ENCODE peak calls at places on chromosome 14, in five cellular contexts. N is GM12878, M is HepG2, Z is HCT116, A is K562. U is an unnamed sample.

GRCh38 chr14:41096131-41096530 is 510.5 kb upstream of the LRFN5 start:
- DNase-seq in M (no peak), N (no peak), A (no peak), Z (no peak), U (no peak)

GRCh38 chr14:60722163-60722835 is 1.9 kb downstream of the SIX4 start:
- DNase-seq in A (peak), M (peak), Z (no peak), N (no peak), U (peak)

GRCh38 chr14:34539407-34540180 is at the start of gene EAPP:
- DNase-seq in M (peak), A (peak), Z (peak), N (peak), U (peak)

GRCh38 chr14:67357583-67358354 is 1.8 kb downstream of the ATP6V1D start:
- DNase-seq in M (no peak), Z (no peak), A (peak), N (no peak), U (no peak)

GRCh38 chr14:101482066-101482465 is 79.2 kb upstream of the DIO3 start:
- DNase-seq in Z (no peak), A (no peak), N (no peak), M (no peak), U (no peak)

GRCh38 chr14:58912287-58912686 is 274.5 kb downstream of the DACT1 start:
- DNase-seq in Z (no peak), N (no peak), M (no peak), A (no peak), U (no peak)

GRCh38 chr14:104297313-104297704 is 158.9 kb downstream of the KIF26A start:
- DNase-seq in M (no peak), A (no peak), Z (no peak), N (no peak), U (no peak)

GRCh38 chr14:101349108-101349507 is 212.2 kb upstream of the DIO3 start:
- DNase-seq in Z (no peak), M (no peak), A (no peak), N (no peak), U (no peak)

GRCh38 chr14:68843471-68844209 is 50.8 kb upstream of the ZFP36L1 start:
- DNase-seq in M (no peak), Z (peak), N (no peak), A (peak), U (peak)

GRCh38 chr14:104881369-104881979 is 16.4 kb downstream of the CEP170B start:
- DNase-seq in Z (no peak), N (no peak), M (no peak), A (no peak), U (peak)

GRCh38 chr14:67722293-67722692 is 20.6 kb downstream of the RDH12 start:
- DNase-seq in N (no peak), M (no peak), A (no peak), Z (no peak), U (peak)

GRCh38 chr14:101956179-101956885 is 8.0 kb upstream of the DYNC1H1 start:
- DNase-seq in M (no peak), A (no peak), Z (no peak), N (no peak), U (no peak)

GRCh38 chr14:65361920-65362319 is 50.6 kb upstream of the FUT8 start:
- DNase-seq in A (no peak), N (no peak), Z (no peak), M (no peak), U (no peak)

GRCh38 chr14:69615471-69616407 is 4.3 kb downstream of the SUSD6 start:
- DNase-seq in A (no peak), M (no peak), Z (no peak), N (peak), U (no peak)

GRCh38 chr14:77024171-77024627 is 4.3 kb downstream of the IRF2BPL start:
- DNase-seq in M (peak), N (no peak), A (peak), Z (no peak), U (no peak)

GRCh38 chr14:85764809-85765208 is 234.9 kb downstream of the FLRT2 start:
- DNase-seq in Z (no peak), M (no peak), N (no peak), A (no peak), U (no peak)

GRCh38 chr14:101064718-101065117 is 161.2 kb upstream of the RTL1 start:
- DNase-seq in M (no peak), A (no peak), Z (no peak), N (no peak), U (no peak)

GRCh38 chr14:96399405-96399804 is 7.5 kb downstream of the AK7 start:
- DNase-seq in M (no peak), Z (no peak), N (no peak), A (no peak), U (no peak)

GRCh38 chr14:33618361-33619095 is 332.3 kb downstream of the EGLN3 start:
- DNase-seq in A (no peak), N (no peak), M (no peak), Z (no peak), U (no peak)

GRCh38 chr14:84483072-84483410 is 1046.9 kb upstream of the FLRT2 start:
- DNase-seq in M (no peak), N (no peak), A (no peak), Z (no peak), U (no peak)

GRCh38 chr14:73295198-73295796 is 58.0 kb downstream of the PAPLN start:
- DNase-seq in M (peak), Z (peak), N (no peak), A (peak), U (peak)

GRCh38 chr14:101774814-101775213 is 13.3 kb downstream of the PPP2R5C start:
- DNase-seq in M (no peak), N (no peak), Z (no peak), A (no peak), U (no peak)

GRCh38 chr14:69042309-69043006 is 63.4 kb upstream of the ACTN1 start:
- DNase-seq in M (no peak), N (no peak), A (no peak), Z (no peak), U (no peak)

GRCh38 chr14:73238941-73239340 is 1.6 kb downstream of the PAPLN start:
- DNase-seq in N (no peak), M (no peak), Z (no peak), A (no peak), U (peak)

GRCh38 chr14:91750634-91751198 is 18.8 kb upstream of the CATSPERB start:
- DNase-seq in N (no peak), A (no peak), M (no peak), Z (no peak), U (no peak)

GRCh38 chr14:68881396-68881795 is 88.5 kb upstream of the ZFP36L1 start:
- DNase-seq in N (no peak), M (no peak), A (no peak), Z (no peak), U (no peak)

GRCh38 chr14:104331871-104332605 is 193.7 kb downstream of the KIF26A start:
- DNase-seq in M (no peak), N (no peak), A (no peak), Z (no peak), U (no peak)

GRCh38 chr14:49427117-49427516 is 159.1 kb downstream of the RPS29 start:
- DNase-seq in A (no peak), M (no peak), N (no peak), Z (no peak), U (no peak)

GRCh38 chr14:99788713-99789112 is 4.5 kb upstream of the EML1 start:
- DNase-seq in A (no peak), N (no peak), M (no peak), Z (no peak), U (no peak)
- H3K9ac ChIP-seq in A (no peak), N (no peak), M (no peak), Z (no peak), U (no peak)

DNA sequence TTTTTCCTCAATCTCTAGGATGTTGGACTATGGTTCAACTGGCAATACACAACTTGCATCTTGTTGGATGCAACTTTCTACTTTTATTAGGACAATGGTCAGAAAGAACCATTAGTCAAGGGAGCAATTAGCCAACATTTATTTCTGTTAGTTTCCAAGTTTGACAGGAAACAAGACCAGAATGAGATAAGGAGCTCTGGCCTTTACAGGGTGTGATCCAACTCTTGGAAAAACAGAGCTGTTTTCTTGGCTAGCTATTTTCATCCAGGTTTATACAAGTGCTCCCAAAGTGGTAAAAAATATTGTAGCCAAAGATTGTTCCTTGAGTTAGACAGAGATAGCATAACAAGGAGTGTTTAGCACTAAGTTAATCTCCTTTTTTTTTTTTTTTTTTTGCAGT is 3.9 kb upstream of the SYNE2 start:
- DNase-seq in Z (no peak), A (no peak), M (no peak), N (no peak), U (no peak)
- TF ChIP-seq ZBTB33 in Z (no peak), A (no peak), M (no peak), N (no peak), U (no peak)

GRCh38 chr14:44966601-44967336 is 4.8 kb downstream of the TOGARAM1 start:
- DNase-seq in A (no peak), M (no peak), N (no peak), Z (no peak), U (no peak)
- H3K4me3 ChIP-seq in A (peak), M (peak), N (peak), Z (no peak), U (peak)

DNA sequence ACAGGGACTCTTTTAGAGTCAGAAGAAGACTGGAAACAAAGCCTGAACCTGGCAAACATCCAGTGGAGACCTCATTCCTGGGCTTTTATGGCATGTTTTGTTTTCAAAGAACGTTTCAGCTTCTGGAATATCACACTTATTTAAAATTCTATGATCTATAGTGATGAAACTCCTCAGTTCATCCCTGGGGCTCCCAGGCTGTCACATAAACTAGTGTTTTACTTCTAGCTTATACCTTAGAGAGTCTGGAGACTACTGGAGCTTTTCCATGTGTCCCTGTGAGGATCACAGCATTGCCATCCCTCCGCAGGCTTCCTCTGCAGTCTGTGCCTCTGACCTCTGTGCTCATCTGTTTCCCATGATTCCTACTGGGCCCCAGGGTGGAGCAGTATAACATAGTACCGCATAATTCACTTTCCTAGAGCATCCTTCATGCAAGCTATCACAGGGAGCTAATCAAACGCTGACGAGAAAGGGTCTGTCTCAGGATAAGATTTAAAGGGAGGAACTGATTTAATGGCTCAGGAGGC is 188.8 kb upstream of the CDKN3 start:
- DNase-seq in A (no peak), M (no peak), N (no peak), Z (no peak), U (no peak)
- H3K9ac ChIP-seq in A (no peak), M (no peak), N (no peak), Z (no peak), U (no peak)

DNA sequence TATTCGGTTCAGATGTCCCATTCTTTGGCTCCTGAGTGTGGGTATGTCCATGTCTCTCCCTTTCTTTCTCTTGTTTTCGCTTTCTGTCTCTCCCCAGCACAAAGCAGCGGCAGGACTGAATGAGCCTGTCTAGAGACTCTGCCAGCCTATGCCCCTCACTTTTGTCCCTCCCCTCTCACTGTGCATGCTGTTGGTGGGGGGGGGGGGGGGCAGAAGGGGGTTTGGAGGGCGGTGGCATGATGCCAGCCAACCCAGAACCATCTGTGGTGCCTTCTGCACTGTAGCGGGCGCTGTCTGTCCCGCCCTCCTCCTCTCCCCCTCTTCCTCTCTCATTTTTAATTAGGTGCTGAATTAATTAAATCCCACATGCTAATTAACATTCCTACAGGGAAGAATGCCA is 17.7 kb downstream of the NGDN start:
- DNase-seq in A (no peak), N (no peak), M (no peak), Z (no peak), U (no peak)
- TF ChIP-seq ZBTB33 in A (no peak), N (no peak), M (no peak), Z (no peak), U (no peak)

U was measured in SK-N-SH.